ENCODE peak calls at places on chromosomes 1 and 21, in ten cellular contexts. G is tibial nerve; Z is hepatocyte; V is SJSA1; M is SK-N-SH; N is NT2/D1; X is CD8-positive, alpha-beta memory T cell; I is left ventricle myocardium inferior; Q is upper lobe of left lung; A is heart left ventricle. P is an unnamed sample. For H3K27me3, the result is how much of the 10 kb centered on the place peaks cover.

GRCh38 chr1:240653030-240653429 is 41.1 kb upstream of the GREM2 start:
- DNase-seq in G (no peak), Z (no peak), V (no peak), M (no peak), N (no peak), X (no peak), I (no peak), Q (no peak), A (no peak), P (no peak)

GRCh38 chr1:84892657-84893618 is at the start of gene LPAR3:
- DNase-seq in G (no peak), Z (peak), V (no peak), M (peak), N (peak), X (peak), I (peak), Q (no peak), A (peak), P (peak)

GRCh38 chr1:48775817-48776399 is 783 bp downstream of the BEND5 start:
- DNase-seq in G (no peak), Z (no peak), V (no peak), M (peak), N (no peak), X (no peak), I (no peak), Q (no peak), A (no peak), P (no peak)

GRCh38 chr1:164794310-164794709 is 235.3 kb downstream of the PBX1 start:
- DNase-seq in G (peak), Z (peak), V (peak), M (no peak), N (no peak), X (no peak), I (no peak), Q (no peak), A (no peak), P (no peak)

GRCh38 chr1:229880271-229881170 is 186.5 kb upstream of the GALNT2 start:
- DNase-seq in G (no peak), Z (no peak), V (peak), M (no peak), N (no peak), X (no peak), I (no peak), Q (no peak), A (no peak), P (peak)

GRCh38 chr1:119947468-119947867 is 51.2 kb upstream of the ADAM30 start:
- DNase-seq in G (no peak), Z (no peak), V (no peak), M (no peak), N (no peak), X (no peak), I (no peak), Q (no peak), A (no peak), P (no peak)

GRCh38 chr21:16569679-16570078 is 839.9 kb downstream of the USP25 start:
- DNase-seq in G (no peak), Z (no peak), V (no peak), M (no peak), N (no peak), X (no peak), I (no peak), Q (no peak), A (no peak), P (no peak)

GRCh38 chr1:167105150-167105840 is 11.4 kb downstream of the STYXL2 start:
- DNase-seq in G (no peak), Z (no peak), V (no peak), M (no peak), N (no peak), X (no peak), I (no peak), Q (no peak), A (no peak), P (no peak)

GRCh38 chr1:70738576-70738975 is 309.0 kb downstream of the PTGER3 start:
- DNase-seq in G (no peak), Z (no peak), V (no peak), M (peak), N (no peak), X (no peak), I (no peak), Q (no peak), A (no peak), P (no peak)

GRCh38 chr21:39313042-39313456 is 383 bp downstream of the BRWD1 start:
- DNase-seq in G (peak), Z (no peak), V (no peak), M (peak), N (peak), X (no peak), I (no peak), Q (peak), A (no peak), P (peak)

GRCh38 chr1:235319255-235319654 is 8.7 kb downstream of the ARID4B start:
- DNase-seq in G (no peak), Z (no peak), V (no peak), M (no peak), N (no peak), X (no peak), I (no peak), Q (no peak), A (no peak), P (no peak)

GRCh38 chr1:164914208-164914607 is 355.2 kb downstream of the PBX1 start:
- DNase-seq in G (no peak), Z (peak), V (no peak), M (no peak), N (no peak), X (no peak), I (no peak), Q (no peak), A (no peak), P (no peak)

GRCh38 chr1:151472852-151473731 is 13.8 kb upstream of the POGZ start:
- DNase-seq in G (peak), Z (peak), V (no peak), M (peak), N (no peak), X (no peak), I (peak), Q (no peak), A (peak), P (peak)

GRCh38 chr1:211698161-211699026 is 23.0 kb upstream of the NEK2 start:
- DNase-seq in G (peak), Z (peak), V (no peak), M (peak), N (peak), X (peak), I (peak), Q (peak), A (peak), P (peak)

GRCh38 chr21:15617968-15618367 is 111.8 kb upstream of the USP25 start:
- DNase-seq in G (no peak), Z (no peak), V (peak), M (peak), N (no peak), X (no peak), I (no peak), Q (no peak), A (no peak), P (no peak)

GRCh38 chr1:30476911-30477459 is 246.4 kb downstream of the MATN1 start:
- DNase-seq in G (no peak), Z (no peak), V (peak), M (no peak), N (no peak), X (no peak), I (no peak), Q (peak), A (no peak), P (no peak)

DNA sequence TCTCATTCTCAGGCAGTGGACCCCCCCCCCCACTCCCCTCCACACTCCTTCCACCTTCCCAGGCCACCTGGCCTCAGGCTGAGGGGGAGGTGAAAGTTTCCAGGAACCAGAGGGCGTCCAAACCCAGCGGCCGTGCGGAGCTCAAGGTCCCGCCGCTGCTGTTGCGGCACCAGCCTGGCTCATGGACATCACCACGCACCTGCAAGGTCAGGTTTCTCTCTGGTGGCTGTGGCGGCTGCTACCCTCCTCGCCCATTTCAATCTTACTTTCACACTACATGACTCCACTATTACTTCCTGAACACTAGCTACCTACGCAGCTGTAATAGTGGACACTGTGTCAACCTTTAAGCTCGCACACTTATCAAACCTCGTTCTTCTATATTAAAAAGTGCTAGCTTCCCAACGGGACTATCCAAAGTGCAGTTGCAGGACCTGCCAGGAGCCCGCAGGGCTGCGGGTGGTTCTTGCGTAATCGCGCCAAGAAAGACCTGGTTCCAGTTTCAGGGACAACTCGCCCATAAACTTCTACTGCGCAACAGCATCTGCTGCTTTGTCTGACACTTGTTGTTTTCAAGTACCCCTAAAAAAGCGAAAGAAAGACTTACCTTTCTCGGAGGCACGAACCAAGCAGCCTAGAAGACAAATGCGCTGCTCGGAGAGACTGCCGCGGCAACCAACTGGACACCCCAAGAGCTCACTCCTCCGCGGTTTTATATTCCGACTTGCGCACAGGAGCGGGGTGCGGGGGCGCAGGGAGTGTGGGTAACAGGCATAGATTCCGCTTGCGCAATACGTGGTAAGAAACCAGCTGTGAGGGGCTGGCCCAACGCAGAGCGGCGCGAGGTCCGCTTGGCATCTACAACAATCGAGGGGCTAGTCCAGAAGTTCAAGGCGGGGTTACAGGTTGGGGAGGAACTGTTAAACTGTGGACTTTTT is at the start of gene DIRAS3:
- DNase-seq in G (no peak), Z (peak), V (no peak), M (peak), N (no peak), X (no peak), I (peak), Q (no peak), A (peak), P (peak)
- H3K27me3 ChIP-seq in G (under half), Z (under half), V (under half), M (under half), N (half or more), X (under half), I (under half), Q (under half), A (under half), P (under half)

GRCh38 chr1:39671433-39671792 is 494 bp downstream of the NT5C1A start:
- DNase-seq in G (peak), Z (peak), V (no peak), M (peak), N (no peak), X (no peak), I (peak), Q (no peak), A (peak), P (peak)
- H3K4me3 ChIP-seq in G (peak), Z (peak), V (peak), M (peak), N (peak), X (peak), I (peak), Q (peak), A (peak), P (peak)

GRCh38 chr1:218816999-218817398 is 356.7 kb upstream of the LYPLAL1 start:
- DNase-seq in G (no peak), Z (peak), V (no peak), M (no peak), N (no peak), X (no peak), I (no peak), Q (no peak), A (no peak), P (no peak)
- H3K27me3 ChIP-seq in G (under half), Z (under half), V (under half), M (under half), N (under half), X (under half), I (under half), Q (under half), A (under half), P (under half)

DNA sequence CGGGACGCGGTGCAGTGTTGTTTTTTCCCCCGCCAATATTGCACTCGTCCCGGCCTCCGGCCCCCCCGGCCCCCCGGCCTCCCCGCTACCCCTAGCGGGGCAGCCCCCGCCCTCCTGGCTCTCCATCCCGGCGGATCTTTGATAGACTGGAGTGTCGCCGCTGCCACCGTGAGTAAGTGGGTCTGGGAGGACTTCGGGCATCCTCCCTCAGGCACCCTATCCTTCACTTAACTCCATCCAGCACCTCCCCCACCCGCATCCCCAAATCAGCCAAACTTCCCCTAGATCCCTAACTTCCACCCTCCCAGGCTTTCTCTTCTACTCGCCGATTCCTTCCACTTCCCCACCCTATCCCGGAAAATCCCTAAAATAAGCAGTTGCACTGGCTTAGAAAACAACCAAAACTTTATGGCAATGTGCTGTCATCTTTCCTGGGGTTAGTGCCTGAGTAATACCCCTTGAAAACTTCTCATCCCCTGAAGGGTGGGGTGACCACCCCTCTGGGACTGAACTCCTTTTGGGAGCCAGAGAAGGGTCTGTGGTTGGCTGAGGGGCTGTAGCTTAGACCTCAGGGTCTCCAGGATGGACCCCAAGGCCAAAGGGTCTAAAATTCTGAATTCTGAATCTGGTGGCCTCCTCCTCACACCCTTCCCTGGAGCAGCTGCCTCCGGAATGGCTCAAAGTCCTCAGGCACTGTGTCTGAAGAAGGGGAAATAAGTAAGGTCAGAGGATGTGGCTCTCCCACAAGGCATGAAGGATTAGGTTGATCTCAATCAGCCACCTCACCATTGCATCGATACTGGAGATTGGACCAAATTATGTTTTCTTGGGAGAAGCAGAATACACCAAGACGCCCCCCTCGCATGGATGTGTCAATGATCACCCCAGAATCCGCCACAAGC is 12.2 kb downstream of the THBS3 start:
- DNase-seq in G (no peak), Z (no peak), V (no peak), M (no peak), N (no peak), X (no peak), I (no peak), Q (no peak), A (peak), P (peak)
- H3K4me3 ChIP-seq in G (peak), Z (peak), V (peak), M (peak), N (peak), X (no peak), I (peak), Q (peak), A (peak), P (peak)

P was measured in H7.